ENCODE peak calls at places on chromosome 6, in six cellular contexts. X is CD4-positive, CD25-positive, alpha-beta regulatory T cell; T is stomach; P is Peyer's patch; C is adipocyte; O is prostate gland. N is an unnamed sample. For H3K4me1, the result is how much of the 10 kb centered on the place peaks cover.

GRCh38 chr6:70863343-70863742 is 93.5 kb downstream of the B3GAT2 start:
- DNase-seq in X (no peak), T (no peak), P (no peak), C (no peak), O (no peak), N (no peak)

GRCh38 chr6:132300323-132300949 is 100.8 kb downstream of the MOXD1 start:
- DNase-seq in X (no peak), T (peak), P (peak), C (peak), O (no peak), N (peak)

GRCh38 chr6:44650947-44651346 is 263.4 kb downstream of the CDC5L start:
- DNase-seq in X (no peak), T (no peak), P (no peak), C (no peak), O (no peak), N (peak)

GRCh38 chr6:5213851-5214507 is 46.8 kb downstream of the LYRM4 start:
- DNase-seq in X (no peak), T (no peak), P (no peak), C (peak), O (no peak), N (peak)

GRCh38 chr6:111631930-111632460 is 26.3 kb upstream of the TRAF3IP2 start:
- DNase-seq in X (no peak), T (no peak), P (peak), C (no peak), O (no peak), N (no peak)

GRCh38 chr6:158854214-158855101 is 35.3 kb upstream of the EZR start:
- DNase-seq in X (peak), T (no peak), P (no peak), C (no peak), O (no peak), N (peak)

GRCh38 chr6:7726416-7727149 is 684 bp downstream of the BMP6 start:
- DNase-seq in X (no peak), T (no peak), P (no peak), C (peak), O (no peak), N (peak)

GRCh38 chr6:163470611-163471010 is 56.1 kb downstream of the QKI start:
- DNase-seq in X (no peak), T (no peak), P (no peak), C (no peak), O (no peak), N (no peak)

GRCh38 chr6:71473908-71474307 is 185.3 kb downstream of the OGFRL1 start:
- DNase-seq in X (no peak), T (no peak), P (peak), C (peak), O (no peak), N (peak)

GRCh38 chr6:84220809-84221409 is 6.5 kb downstream of the CEP162 start:
- DNase-seq in X (peak), T (no peak), P (no peak), C (peak), O (no peak), N (peak)

GRCh38 chr6:45426251-45426650 is 48.5 kb upstream of the SUPT3H start:
- DNase-seq in X (no peak), T (no peak), P (no peak), C (no peak), O (no peak), N (no peak)

DNA sequence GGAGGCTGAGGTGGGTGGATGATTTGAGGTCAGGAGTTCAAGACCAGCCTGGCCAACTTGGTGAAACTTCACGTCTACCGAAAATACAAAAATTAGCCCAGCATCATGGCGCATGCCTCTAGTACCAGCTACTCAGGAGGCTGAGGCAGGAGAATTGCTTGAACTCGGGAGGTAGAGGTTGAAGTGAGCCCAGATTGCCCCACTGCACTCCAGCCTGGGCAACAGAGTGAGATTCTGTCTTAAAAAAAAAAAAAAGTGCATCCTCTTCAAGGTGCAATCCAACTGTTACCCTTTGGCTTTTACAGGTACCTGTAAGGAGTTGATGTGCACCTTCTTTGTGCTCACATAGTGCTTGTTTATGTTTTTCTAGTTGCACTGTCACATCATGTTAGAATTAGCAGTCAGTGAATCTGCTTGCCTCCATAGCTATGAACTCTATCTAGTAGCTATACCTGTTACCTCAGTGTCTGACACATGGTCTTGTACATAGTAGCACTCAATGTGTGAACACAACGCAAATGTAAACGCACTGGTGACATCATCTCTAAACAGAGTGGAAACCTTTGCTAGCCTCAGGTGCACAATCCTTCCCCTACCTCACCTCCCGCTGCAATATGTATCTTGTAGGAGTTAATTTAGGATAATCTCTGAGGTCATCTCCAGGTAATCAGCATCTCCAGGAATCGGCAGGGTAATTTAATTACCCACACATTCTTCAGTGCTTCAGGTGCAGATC is 9.7 kb downstream of the MSH5 start:
- DNase-seq in X (no peak), T (no peak), P (no peak), C (no peak), O (no peak), N (no peak)
- H3K4me1 ChIP-seq in X (under half), T (under half), P (under half), C (under half), O (under half), N (under half)

GRCh38 chr6:1606533-1607235 is 3.0 kb upstream of the FOXC1 start:
- DNase-seq in X (no peak), T (no peak), P (no peak), C (no peak), O (no peak), N (no peak)

GRCh38 chr6:1607236-1607556 is 2.5 kb upstream of the FOXC1 start:
- DNase-seq in X (no peak), T (no peak), P (no peak), C (no peak), O (no peak), N (no peak)

GRCh38 chr6:1608222-1608975 is 1.3 kb upstream of the FOXC1 start:
- DNase-seq in X (no peak), T (no peak), P (no peak), C (no peak), O (no peak), N (peak)

GRCh38 chr6:1608976-1609661 is 596 bp upstream of the FOXC1 start:
- DNase-seq in X (no peak), T (no peak), P (no peak), C (peak), O (no peak), N (peak)

GRCh38 chr6:1607557-1608221 is 2.0 kb upstream of the FOXC1 start:
- DNase-seq in X (no peak), T (no peak), P (no peak), C (no peak), O (no peak), N (peak)
- H3K4me1 ChIP-seq in X (half or more), T (half or more), P (under half), C (under half), O (under half), N (under half)

GRCh38 chr6:33429745-33430042 is 9.8 kb downstream of the SYNGAP1 start:
- DNase-seq in X (peak), T (no peak), P (no peak), C (no peak), O (no peak), N (no peak)
- H3K4me1 ChIP-seq in X (half or more), T (half or more), P (under half), C (under half), O (under half), N (under half)

DNA sequence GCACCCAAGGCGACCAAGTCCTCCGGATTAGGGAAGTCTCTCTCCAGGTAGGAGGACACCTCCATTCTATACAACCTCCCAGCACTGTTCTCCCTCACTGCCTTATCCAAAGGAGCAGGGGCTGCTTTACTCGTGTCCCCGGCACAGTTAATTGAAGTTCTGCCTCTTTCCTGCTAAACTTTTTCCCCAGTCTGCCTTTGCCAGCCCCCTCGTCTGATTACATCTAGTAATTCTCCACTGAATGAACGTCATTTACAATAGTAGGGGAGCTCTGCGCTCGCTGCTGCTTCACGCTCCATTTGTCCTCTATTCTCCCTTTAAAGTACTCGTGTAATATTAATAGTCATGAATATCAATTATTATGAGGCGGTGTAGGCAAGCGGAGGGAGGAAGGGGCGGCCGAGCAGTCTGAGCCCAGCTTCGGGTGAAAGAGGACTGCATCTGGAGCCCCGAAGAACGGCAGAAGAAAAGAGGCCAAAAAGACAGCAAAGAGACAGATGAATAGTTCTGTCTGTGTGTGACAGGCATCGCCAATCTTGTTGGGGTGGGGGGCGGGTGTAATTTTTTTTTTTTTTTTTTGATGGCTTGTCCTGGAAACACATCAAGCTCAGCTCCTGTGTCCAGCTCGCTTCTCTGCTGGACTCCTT is 2.9 kb downstream of the TFAP2B start:
- DNase-seq in X (no peak), T (no peak), P (no peak), C (no peak), O (no peak), N (no peak)
- H3K4me1 ChIP-seq in X (under half), T (under half), P (under half), C (under half), O (under half), N (under half)

GRCh38 chr6:52571099-52571755 is 5.6 kb downstream of the TRAM2 start:
- DNase-seq in X (no peak), T (no peak), P (no peak), C (no peak), O (no peak), N (peak)

GRCh38 chr6:52573295-52573694 is 3.6 kb downstream of the TRAM2 start:
- DNase-seq in X (no peak), T (no peak), P (no peak), C (peak), O (no peak), N (peak)

GRCh38 chr6:52572536-52572935 is 4.3 kb downstream of the TRAM2 start:
- DNase-seq in X (no peak), T (no peak), P (no peak), C (no peak), O (no peak), N (no peak)

GRCh38 chr6:52568320-52568719 is 8.5 kb downstream of the TRAM2 start:
- DNase-seq in X (no peak), T (no peak), P (no peak), C (no peak), O (no peak), N (no peak)

DNA sequence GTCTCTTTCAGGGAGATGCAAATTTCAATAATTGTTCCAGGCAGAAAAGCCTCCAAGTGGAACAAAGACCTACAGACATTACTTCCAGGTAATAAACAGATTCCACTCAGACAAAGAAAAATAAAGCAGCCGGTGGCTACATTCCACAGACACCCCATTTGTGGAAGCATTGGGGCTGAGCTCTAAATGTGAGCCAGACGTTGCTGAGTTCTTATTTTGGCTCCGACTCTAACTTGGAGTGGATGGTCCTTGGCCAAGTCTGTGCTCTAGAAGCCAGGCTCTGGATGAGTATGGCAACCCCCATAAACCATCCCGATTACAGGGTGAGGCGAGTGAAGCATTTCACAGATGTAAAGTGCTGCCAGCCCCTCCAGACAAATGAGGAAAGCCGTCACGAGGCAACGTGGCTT is 6.6 kb downstream of the TRAM2 start:
- DNase-seq in X (no peak), T (no peak), P (no peak), C (no peak), O (no peak), N (peak)
- H3K4me1 ChIP-seq in X (under half), T (half or more), P (under half), C (half or more), O (under half), N (half or more)

GRCh38 chr6:156773476-156773875 is 3.7 kb upstream of the ARID1B start:
- DNase-seq in X (no peak), T (no peak), P (no peak), C (no peak), O (no peak), N (no peak)

GRCh38 chr6:156773935-156774871 is 3.0 kb upstream of the ARID1B start:
- DNase-seq in X (no peak), T (no peak), P (no peak), C (peak), O (no peak), N (no peak)

GRCh38 chr6:156774872-156775405 is 2.2 kb upstream of the ARID1B start:
- DNase-seq in X (no peak), T (no peak), P (no peak), C (peak), O (peak), N (peak)

GRCh38 chr6:156771047-156771446 is 6.1 kb upstream of the ARID1B start:
- DNase-seq in X (no peak), T (no peak), P (no peak), C (no peak), O (no peak), N (peak)

GRCh38 chr6:156771761-156772160 is 5.4 kb upstream of the ARID1B start:
- DNase-seq in X (no peak), T (no peak), P (no peak), C (no peak), O (no peak), N (no peak)
- H3K4me1 ChIP-seq in X (under half), T (under half), P (under half), C (under half), O (under half), N (under half)

GRCh38 chr6:106143582-106144139 is 57.5 kb downstream of the PRDM1 start:
- DNase-seq in X (no peak), T (no peak), P (no peak), C (no peak), O (no peak), N (no peak)
- H3K4me1 ChIP-seq in X (under half), T (under half), P (under half), C (under half), O (under half), N (under half)

DNA sequence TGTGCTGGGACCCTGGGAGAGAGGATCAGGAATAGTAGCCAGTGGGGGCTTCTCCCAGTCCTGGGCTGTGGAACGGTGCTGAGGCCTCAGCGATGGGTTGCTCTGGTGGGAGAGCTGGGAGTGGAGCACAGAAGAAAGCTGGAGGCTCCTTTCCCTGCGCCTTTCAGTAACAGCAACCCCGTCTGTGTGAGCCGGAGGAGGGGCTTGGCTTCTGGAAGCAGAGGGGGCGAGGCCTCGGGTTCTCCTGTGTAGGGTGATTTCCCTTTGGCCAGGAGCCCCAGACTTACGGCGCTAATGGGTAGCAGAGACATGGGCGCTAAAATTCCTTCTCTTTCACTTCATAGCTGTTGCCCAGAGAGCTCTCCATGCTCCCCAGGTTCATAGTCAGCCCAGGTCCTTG is 55.0 kb downstream of the DAAM2 start:
- DNase-seq in X (no peak), T (peak), P (peak), C (peak), O (no peak), N (peak)
- H3K4me1 ChIP-seq in X (under half), T (half or more), P (under half), C (under half), O (under half), N (under half)

GRCh38 chr6:30885481-30885998 is 1.2 kb downstream of the DDR1 start:
- DNase-seq in X (no peak), T (peak), P (peak), C (peak), O (peak), N (peak)

GRCh38 chr6:30882764-30883475 is 1.4 kb upstream of the DDR1 start:
- DNase-seq in X (no peak), T (peak), P (peak), C (peak), O (peak), N (no peak)

GRCh38 chr6:30884521-30885480 is 482 bp downstream of the DDR1 start:
- DNase-seq in X (peak), T (peak), P (peak), C (peak), O (no peak), N (peak)

GRCh38 chr6:30883476-30883742 is 910 bp upstream of the DDR1 start:
- DNase-seq in X (no peak), T (no peak), P (no peak), C (no peak), O (no peak), N (no peak)

DNA sequence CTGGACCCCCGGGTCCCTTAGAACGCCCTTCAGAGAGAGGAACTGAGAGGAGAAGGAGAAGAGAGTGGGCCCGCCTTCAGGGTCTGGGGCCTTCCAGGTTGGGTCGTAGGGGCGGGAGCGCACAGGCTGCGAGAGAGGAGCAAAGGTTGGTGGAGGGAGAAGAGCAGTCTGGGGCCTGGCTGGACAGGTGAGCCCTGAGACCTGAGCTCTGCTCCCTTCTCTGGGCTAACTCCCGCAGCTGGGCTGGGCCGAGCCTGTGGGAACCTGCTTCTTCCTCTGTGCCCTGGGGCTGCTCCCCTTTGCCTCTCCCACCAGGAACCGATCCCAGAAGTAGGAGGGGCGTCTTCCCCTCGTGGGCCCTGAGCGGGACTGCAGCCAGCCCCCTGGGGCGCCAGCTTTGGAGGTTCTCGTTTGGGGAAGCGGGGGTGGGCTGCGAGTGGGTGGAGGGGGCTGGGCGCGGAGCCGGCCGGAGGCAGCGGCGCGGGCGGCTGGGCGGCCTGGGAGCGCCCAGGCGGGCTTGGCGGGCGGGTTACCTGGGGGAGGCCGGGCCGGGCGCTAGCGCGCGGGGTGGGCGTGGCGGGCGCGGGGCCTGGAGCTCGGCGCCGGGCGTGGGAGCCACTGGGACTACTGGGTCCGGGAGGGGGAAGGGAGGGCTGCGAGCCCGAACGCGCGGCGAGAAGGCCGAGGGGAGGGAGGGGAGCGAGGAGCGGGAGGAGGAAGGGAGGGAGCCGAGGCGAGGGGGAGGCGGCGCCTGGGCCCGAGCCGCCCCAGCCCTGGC is at the start of gene DDR1:
- DNase-seq in X (no peak), T (peak), P (peak), C (peak), O (peak), N (peak)
- H3K4me1 ChIP-seq in X (under half), T (half or more), P (under half), C (half or more), O (under half), N (under half)